ENCODE peak calls at places on chromosome 5, in four cellular contexts. W is suprapubic skin, N is heart left ventricle, K is IMR-90. V is an unnamed sample.

GRCh38 chr5:173618927-173619519 is 2.6 kb upstream of the BOD1 start:
- DNase-seq in W (no peak), N (no peak), K (peak; percentile 58), V (peak; percentile 74)

GRCh38 chr5:112554089-112554977 is 135.3 kb upstream of the EPB41L4A start:
- DNase-seq in W (no peak), N (no peak), K (no peak), V (no peak)

GRCh38 chr5:116539222-116539621 is 35.4 kb downstream of the SEMA6A start:
- DNase-seq in W (no peak), N (no peak), K (no peak), V (no peak)

GRCh38 chr5:36788365-36788764 is 88.2 kb upstream of the NIPBL start:
- DNase-seq in W (no peak), N (no peak), K (no peak), V (no peak)

GRCh38 chr5:78269088-78269703 is 25.3 kb downstream of the AP3B1 start:
- DNase-seq in W (no peak), N (no peak), K (peak; percentile 12), V (peak; percentile 40)

GRCh38 chr5:123298335-123299010 is 124.7 kb downstream of the CEP120 start:
- DNase-seq in W (no peak), N (no peak), K (no peak), V (no peak)

GRCh38 chr5:139745121-139745799 is 50.3 kb upstream of the PSD2 start:
- DNase-seq in W (peak; percentile 85), N (peak; percentile 73), K (peak; percentile 82), V (peak; percentile 86)

GRCh38 chr5:163330723-163331668 is 106.4 kb upstream of the CCNG1 start:
- DNase-seq in W (no peak), N (no peak), K (no peak), V (no peak)

GRCh38 chr5:55994502-55994997 is at the start of gene IL6ST:
- DNase-seq in W (peak; percentile 85), N (no peak), K (peak; percentile 93), V (peak; percentile 90)

GRCh38 chr5:159041754-159042153 is 58.0 kb downstream of the EBF1 start:
- DNase-seq in W (no peak), N (no peak), K (no peak), V (no peak)

GRCh38 chr5:10831416-10831815 is 70.4 kb upstream of the DAP start:
- DNase-seq in W (no peak), N (no peak), K (peak; percentile 95), V (peak; percentile 49)

GRCh38 chr5:110510146-110510545 is 216.3 kb downstream of the TMEM232 start:
- DNase-seq in W (no peak), N (no peak), K (no peak), V (no peak)

GRCh38 chr5:43711496-43711895 is 108.5 kb downstream of the NNT start:
- DNase-seq in W (no peak), N (no peak), K (peak; percentile 47), V (peak; percentile 52)

GRCh38 chr5:117594165-117594564 is 1019.5 kb upstream of the SEMA6A start:
- DNase-seq in W (peak; percentile 78), N (no peak), K (no peak), V (peak; percentile 41)

GRCh38 chr5:96344678-96345612 is 88.1 kb downstream of the PCSK1 start:
- DNase-seq in W (no peak), N (no peak), K (peak; percentile 86), V (peak; percentile 91)

GRCh38 chr5:11407553-11408145 is 496.6 kb downstream of the CTNND2 start:
- DNase-seq in W (no peak), N (no peak), K (no peak), V (no peak)

GRCh38 chr5:148937239-148937638 is 110.8 kb downstream of the ADRB2 start:
- DNase-seq in W (no peak), N (no peak), K (peak; percentile 11), V (peak; percentile 42)

GRCh38 chr5:97764700-97765099 is 581.7 kb upstream of the RIOK2 start:
- DNase-seq in W (no peak), N (no peak), K (peak; percentile 94), V (peak; percentile 59)

DNA sequence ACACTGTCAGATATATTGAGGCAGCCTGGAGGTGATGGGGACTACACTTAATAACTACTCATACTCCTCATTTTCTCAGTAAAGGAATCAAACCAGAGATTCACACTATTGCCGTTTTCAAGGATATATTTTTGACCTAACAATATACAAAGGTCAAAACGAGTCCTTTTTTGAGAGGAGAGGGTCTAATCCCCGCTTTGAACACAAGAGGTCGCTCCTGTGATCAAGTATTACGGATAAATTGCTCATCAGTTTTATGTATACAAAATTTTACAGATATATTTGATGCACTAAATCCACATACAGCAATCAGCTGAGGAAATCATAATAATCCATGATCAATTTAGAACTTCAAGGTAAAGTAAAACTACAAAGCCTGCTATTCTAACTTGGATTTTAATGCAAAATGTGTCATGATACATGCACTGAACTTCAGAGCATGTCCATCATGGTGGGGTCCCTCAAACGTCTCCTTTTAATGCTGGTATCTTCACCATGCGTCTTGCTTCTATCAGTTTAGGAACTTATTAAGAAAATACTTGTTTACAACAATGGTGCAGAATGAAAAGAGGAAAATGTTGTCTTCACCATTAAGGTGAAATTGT is 2.5 kb upstream of the ISL1 start:
- DNase-seq in W (no peak), N (no peak), K (peak; percentile 4), V (peak; percentile 53)
- TF ChIP-seq CTCF in W (peak; percentile 59), N (peak; percentile 32), K (peak; percentile 48), V (peak; percentile 67)

GRCh38 chr5:150153957-150154617 is 1.6 kb downstream of the PDGFRB start:
- DNase-seq in W (no peak), N (no peak), K (peak; percentile 80), V (peak; percentile 78)
- H3K4me3 ChIP-seq in W (peak overlapping the region; percentile 48), N (peak overlapping the region; percentile 81), K (peak overlapping the region; percentile 76), V (peak overlapping the region; percentile 99)

DNA sequence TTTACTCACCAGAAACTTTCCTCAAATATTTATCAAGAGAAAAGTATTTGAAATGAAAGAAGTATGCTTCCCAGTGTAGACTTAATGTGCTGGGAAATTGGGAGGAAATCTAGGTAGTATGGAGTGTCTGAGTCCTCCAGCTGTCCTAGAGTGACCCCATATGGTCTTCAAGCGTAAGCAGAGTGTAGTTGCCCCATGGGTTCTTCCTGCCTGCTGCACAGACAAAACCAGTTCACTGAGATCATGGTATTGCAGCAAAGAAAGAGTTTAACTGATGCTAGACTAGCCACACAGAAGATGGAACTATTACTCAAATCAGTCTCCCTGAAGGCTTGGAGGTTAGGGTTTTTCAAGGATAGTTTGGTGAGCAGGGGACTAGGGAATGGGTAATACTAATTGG is 114.9 kb upstream of the PRLR start:
- DNase-seq in W (no peak), N (no peak), K (no peak), V (no peak)
- TF ChIP-seq CTCF in W (no peak), N (no peak), K (no peak), V (no peak)

GRCh38 chr5:75047356-75047755 is 5.0 kb downstream of the GCNT4 start:
- DNase-seq in W (no peak), N (no peak), K (no peak), V (no peak)

GRCh38 chr5:75050415-75050814 is 1.9 kb downstream of the GCNT4 start:
- DNase-seq in W (no peak), N (no peak), K (no peak), V (no peak)

GRCh38 chr5:75051217-75051751 is 1.1 kb downstream of the GCNT4 start:
- DNase-seq in W (no peak), N (no peak), K (no peak), V (no peak)

GRCh38 chr5:75048457-75048953 is 3.9 kb downstream of the GCNT4 start:
- DNase-seq in W (no peak), N (no peak), K (peak; percentile 37), V (no peak)

DNA sequence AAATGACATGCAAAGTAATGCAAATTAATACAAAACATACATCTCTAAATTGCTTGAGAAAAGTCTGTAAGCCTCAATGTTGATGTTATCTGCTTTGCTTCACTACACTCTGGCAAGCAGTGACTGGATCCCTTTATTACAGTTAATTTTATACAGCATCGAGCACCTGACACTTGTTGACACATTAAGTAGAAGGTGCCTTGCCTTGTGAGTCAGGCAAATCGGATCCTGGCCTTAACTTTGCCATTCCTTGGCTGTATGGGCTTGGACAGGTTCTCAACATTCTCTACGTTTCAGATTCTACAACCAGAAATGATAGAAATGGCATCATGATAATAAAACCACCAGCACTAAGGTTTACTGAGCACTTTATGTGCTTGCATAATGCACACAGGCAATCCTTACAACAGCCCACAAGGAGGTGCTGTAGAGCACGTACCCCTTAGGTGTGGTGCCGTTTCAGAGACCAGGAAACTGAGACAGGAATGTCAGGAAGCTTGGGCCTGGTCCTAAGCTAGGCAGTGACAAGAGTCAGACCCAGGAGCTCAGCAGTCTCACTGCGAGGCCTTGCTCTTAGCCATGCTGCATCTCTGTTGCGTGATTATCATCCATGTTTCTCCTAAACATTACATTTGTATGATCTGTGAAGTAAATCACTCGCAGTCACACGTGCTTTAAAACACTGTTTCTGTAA is 2.6 kb downstream of the GCNT4 start:
- DNase-seq in W (no peak), N (no peak), K (peak; percentile 62), V (peak; percentile 65)
- H3K4me3 ChIP-seq in W (no peak overlapping the region), N (no peak overlapping the region), K (no peak overlapping the region), V (no peak overlapping the region)

DNA sequence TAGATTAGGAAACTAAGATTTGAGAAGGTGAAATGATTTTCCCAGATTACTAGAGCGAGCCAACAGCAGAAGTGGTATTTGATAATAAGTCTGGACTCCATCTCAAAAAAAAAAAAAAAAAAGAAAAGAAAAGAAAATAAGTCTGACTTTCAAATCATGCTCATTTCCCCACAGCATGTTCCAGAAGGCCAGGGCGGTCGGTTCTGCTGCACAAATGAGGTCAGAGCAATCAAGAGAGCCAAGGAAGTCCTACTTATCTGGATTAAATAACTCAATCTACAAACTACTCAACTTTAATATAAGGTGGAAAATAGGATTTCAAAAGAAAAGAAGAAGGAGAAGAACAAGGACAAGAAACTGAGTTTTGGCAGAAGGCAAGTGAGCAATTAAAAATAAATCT is 130.4 kb upstream of the RASA1 start:
- DNase-seq in W (no peak), N (no peak), K (no peak), V (peak; percentile 61)
- TF ChIP-seq CTCF in W (no peak), N (no peak), K (no peak), V (no peak)

GRCh38 chr5:151024440-151024839 is 4.0 kb downstream of the GPX3 start:
- DNase-seq in W (no peak), N (no peak), K (no peak), V (no peak)

GRCh38 chr5:151022511-151023018 is 2.2 kb downstream of the GPX3 start:
- DNase-seq in W (no peak), N (no peak), K (no peak), V (peak; percentile 84)

GRCh38 chr5:151024894-151025606 is 4.7 kb downstream of the GPX3 start:
- DNase-seq in W (no peak), N (no peak), K (no peak), V (no peak)

GRCh38 chr5:151023047-151023615 is 2.7 kb downstream of the GPX3 start:
- DNase-seq in W (no peak), N (peak; percentile 77), K (peak; percentile 40), V (peak; percentile 97)

DNA sequence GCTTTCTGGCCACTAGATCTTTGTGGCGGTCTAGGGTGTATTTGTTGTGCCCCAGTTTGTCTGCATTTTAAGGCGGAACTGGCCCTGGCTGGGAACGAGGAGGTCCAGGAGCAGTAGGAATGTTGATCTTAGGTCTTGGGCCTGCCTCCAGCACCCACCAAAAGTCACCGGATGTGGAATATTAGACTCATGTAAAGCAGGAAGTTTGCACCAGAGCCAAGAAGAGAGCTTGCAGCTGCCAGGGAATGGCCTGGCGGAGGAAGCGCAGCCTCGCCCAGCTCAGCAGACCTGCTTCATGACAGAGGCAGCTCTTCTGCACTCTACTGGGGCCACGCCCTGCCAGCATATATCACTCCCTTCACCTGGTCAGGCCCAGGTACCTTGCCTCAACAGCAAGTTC is 3.3 kb downstream of the GPX3 start:
- DNase-seq in W (no peak), N (peak; percentile 80), K (no peak), V (peak; percentile 91)
- H3K4me3 ChIP-seq in W (peak overlapping the region; percentile 67), N (peak overlapping the region; percentile 9), K (no peak overlapping the region), V (no peak overlapping the region)